ENCODE peak calls at places on chromosomes 2 and 18, in ten cellular contexts. One of them, this sample, is unnamed.

GRCh38 chr2:187915810-187916209 is 361.6 kb upstream of the TFPI start:
- DNase-seq in amniotic epithelial cell: no peak
- DNase-seq in EH: no peak
- DNase-seq in stimulated activated CD8-positive, alpha-beta memory T cell treated with anti-CD3 and anti-CD28 coated beads, Interleukin-7, amount 100 ng/mL, for 1 hour: no peak
- DNase-seq in stimulated activated CD4-positive, alpha-beta T cell treated with anti-CD3 and anti-CD28 coated beads, Interleukin-2, amount 100 ng/mL, for 4 hours: no peak
- DNase-seq in activated naive CD8-positive, alpha-beta T cell treated with anti-CD3 and anti-CD28 coated beads, Interleukin-2, amount 50 U/mL, for 16 hours: no peak
- DNase-seq in activated T-helper 1 cell treated with anti-CD3 and anti-CD28 coated beads, Interleukin-2, amount 50 U/mL, for 16 hours: no peak
- DNase-seq in GM10248: no peak
- DNase-seq in heart right ventricle: no peak
- DNase-seq in ACHN: no peak
- DNase-seq in this sample: no peak

GRCh38 chr2:120066708-120067547 is 54.1 kb downstream of the EPB41L5 start:
- DNase-seq in amniotic epithelial cell: peak; percentile 30
- DNase-seq in EH: peak; percentile 10
- DNase-seq in stimulated activated CD8-positive, alpha-beta memory T cell treated with anti-CD3 and anti-CD28 coated beads, Interleukin-7, amount 100 ng/mL, for 1 hour: no peak
- DNase-seq in stimulated activated CD4-positive, alpha-beta T cell treated with anti-CD3 and anti-CD28 coated beads, Interleukin-2, amount 100 ng/mL, for 4 hours: no peak
- DNase-seq in activated naive CD8-positive, alpha-beta T cell treated with anti-CD3 and anti-CD28 coated beads, Interleukin-2, amount 50 U/mL, for 16 hours: no peak
- DNase-seq in activated T-helper 1 cell treated with anti-CD3 and anti-CD28 coated beads, Interleukin-2, amount 50 U/mL, for 16 hours: no peak
- DNase-seq in GM10248: no peak
- DNase-seq in heart right ventricle: peak; percentile 12
- DNase-seq in ACHN: no peak
- DNase-seq in this sample: no peak

GRCh38 chr2:205683179-205683978 is 1.1 kb downstream of the NRP2 start:
- DNase-seq in amniotic epithelial cell: peak; percentile 88
- DNase-seq in EH: peak; percentile 82
- DNase-seq in stimulated activated CD8-positive, alpha-beta memory T cell treated with anti-CD3 and anti-CD28 coated beads, Interleukin-7, amount 100 ng/mL, for 1 hour: no peak
- DNase-seq in stimulated activated CD4-positive, alpha-beta T cell treated with anti-CD3 and anti-CD28 coated beads, Interleukin-2, amount 100 ng/mL, for 4 hours: no peak
- DNase-seq in activated naive CD8-positive, alpha-beta T cell treated with anti-CD3 and anti-CD28 coated beads, Interleukin-2, amount 50 U/mL, for 16 hours: no peak
- DNase-seq in activated T-helper 1 cell treated with anti-CD3 and anti-CD28 coated beads, Interleukin-2, amount 50 U/mL, for 16 hours: no peak
- DNase-seq in GM10248: no peak
- DNase-seq in heart right ventricle: no peak
- DNase-seq in ACHN: peak; percentile 46
- DNase-seq in this sample: peak; percentile 35

GRCh38 chr18:79366177-79367094 is 29.3 kb upstream of the NFATC1 start:
- DNase-seq in amniotic epithelial cell: peak; percentile 21
- DNase-seq in EH: peak; percentile 70
- DNase-seq in stimulated activated CD8-positive, alpha-beta memory T cell treated with anti-CD3 and anti-CD28 coated beads, Interleukin-7, amount 100 ng/mL, for 1 hour: no peak
- DNase-seq in stimulated activated CD4-positive, alpha-beta T cell treated with anti-CD3 and anti-CD28 coated beads, Interleukin-2, amount 100 ng/mL, for 4 hours: no peak
- DNase-seq in activated naive CD8-positive, alpha-beta T cell treated with anti-CD3 and anti-CD28 coated beads, Interleukin-2, amount 50 U/mL, for 16 hours: no peak
- DNase-seq in activated T-helper 1 cell treated with anti-CD3 and anti-CD28 coated beads, Interleukin-2, amount 50 U/mL, for 16 hours: no peak
- DNase-seq in GM10248: no peak
- DNase-seq in heart right ventricle: no peak
- DNase-seq in ACHN: no peak
- DNase-seq in this sample: no peak

GRCh38 chr18:55362303-55362702 is 225.7 kb downstream of the TCF4 start:
- DNase-seq in amniotic epithelial cell: no peak
- DNase-seq in EH: no peak
- DNase-seq in stimulated activated CD8-positive, alpha-beta memory T cell treated with anti-CD3 and anti-CD28 coated beads, Interleukin-7, amount 100 ng/mL, for 1 hour: no peak
- DNase-seq in stimulated activated CD4-positive, alpha-beta T cell treated with anti-CD3 and anti-CD28 coated beads, Interleukin-2, amount 100 ng/mL, for 4 hours: no peak
- DNase-seq in activated naive CD8-positive, alpha-beta T cell treated with anti-CD3 and anti-CD28 coated beads, Interleukin-2, amount 50 U/mL, for 16 hours: no peak
- DNase-seq in activated T-helper 1 cell treated with anti-CD3 and anti-CD28 coated beads, Interleukin-2, amount 50 U/mL, for 16 hours: no peak
- DNase-seq in GM10248: no peak
- DNase-seq in heart right ventricle: no peak
- DNase-seq in ACHN: no peak
- DNase-seq in this sample: no peak

GRCh38 chr2:176163655-176164021 is 6.5 kb downstream of the HOXD3 start:
- DNase-seq in amniotic epithelial cell: no peak
- DNase-seq in EH: no peak
- DNase-seq in stimulated activated CD8-positive, alpha-beta memory T cell treated with anti-CD3 and anti-CD28 coated beads, Interleukin-7, amount 100 ng/mL, for 1 hour: no peak
- DNase-seq in stimulated activated CD4-positive, alpha-beta T cell treated with anti-CD3 and anti-CD28 coated beads, Interleukin-2, amount 100 ng/mL, for 4 hours: no peak
- DNase-seq in activated naive CD8-positive, alpha-beta T cell treated with anti-CD3 and anti-CD28 coated beads, Interleukin-2, amount 50 U/mL, for 16 hours: no peak
- DNase-seq in activated T-helper 1 cell treated with anti-CD3 and anti-CD28 coated beads, Interleukin-2, amount 50 U/mL, for 16 hours: no peak
- DNase-seq in GM10248: no peak
- DNase-seq in heart right ventricle: no peak
- DNase-seq in ACHN: no peak
- DNase-seq in this sample: no peak

GRCh38 chr18:79465392-79465991 is 69.8 kb downstream of the NFATC1 start:
- DNase-seq in amniotic epithelial cell: peak; percentile 11
- DNase-seq in EH: no peak
- DNase-seq in stimulated activated CD8-positive, alpha-beta memory T cell treated with anti-CD3 and anti-CD28 coated beads, Interleukin-7, amount 100 ng/mL, for 1 hour: no peak
- DNase-seq in stimulated activated CD4-positive, alpha-beta T cell treated with anti-CD3 and anti-CD28 coated beads, Interleukin-2, amount 100 ng/mL, for 4 hours: no peak
- DNase-seq in activated naive CD8-positive, alpha-beta T cell treated with anti-CD3 and anti-CD28 coated beads, Interleukin-2, amount 50 U/mL, for 16 hours: no peak
- DNase-seq in activated T-helper 1 cell treated with anti-CD3 and anti-CD28 coated beads, Interleukin-2, amount 50 U/mL, for 16 hours: no peak
- DNase-seq in GM10248: peak; percentile 85
- DNase-seq in heart right ventricle: peak; percentile 35
- DNase-seq in ACHN: no peak
- DNase-seq in this sample: peak; percentile 38

GRCh38 chr2:239245872-239246701 is 154.7 kb downstream of the HDAC4 start:
- DNase-seq in amniotic epithelial cell: no peak
- DNase-seq in EH: no peak
- DNase-seq in stimulated activated CD8-positive, alpha-beta memory T cell treated with anti-CD3 and anti-CD28 coated beads, Interleukin-7, amount 100 ng/mL, for 1 hour: no peak
- DNase-seq in stimulated activated CD4-positive, alpha-beta T cell treated with anti-CD3 and anti-CD28 coated beads, Interleukin-2, amount 100 ng/mL, for 4 hours: no peak
- DNase-seq in activated naive CD8-positive, alpha-beta T cell treated with anti-CD3 and anti-CD28 coated beads, Interleukin-2, amount 50 U/mL, for 16 hours: no peak
- DNase-seq in activated T-helper 1 cell treated with anti-CD3 and anti-CD28 coated beads, Interleukin-2, amount 50 U/mL, for 16 hours: no peak
- DNase-seq in GM10248: no peak
- DNase-seq in heart right ventricle: no peak
- DNase-seq in ACHN: peak; percentile 64
- DNase-seq in this sample: no peak

GRCh38 chr2:36415623-36416022 is 60.0 kb downstream of the CRIM1 start:
- DNase-seq in amniotic epithelial cell: no peak
- DNase-seq in EH: no peak
- DNase-seq in stimulated activated CD8-positive, alpha-beta memory T cell treated with anti-CD3 and anti-CD28 coated beads, Interleukin-7, amount 100 ng/mL, for 1 hour: no peak
- DNase-seq in stimulated activated CD4-positive, alpha-beta T cell treated with anti-CD3 and anti-CD28 coated beads, Interleukin-2, amount 100 ng/mL, for 4 hours: no peak
- DNase-seq in activated naive CD8-positive, alpha-beta T cell treated with anti-CD3 and anti-CD28 coated beads, Interleukin-2, amount 50 U/mL, for 16 hours: no peak
- DNase-seq in activated T-helper 1 cell treated with anti-CD3 and anti-CD28 coated beads, Interleukin-2, amount 50 U/mL, for 16 hours: no peak
- DNase-seq in GM10248: no peak
- DNase-seq in heart right ventricle: no peak
- DNase-seq in ACHN: no peak
- DNase-seq in this sample: no peak

GRCh38 chr18:13386891-13387801 is 168.6 kb downstream of the LDLRAD4 start:
- DNase-seq in amniotic epithelial cell: no peak
- DNase-seq in EH: no peak
- DNase-seq in stimulated activated CD8-positive, alpha-beta memory T cell treated with anti-CD3 and anti-CD28 coated beads, Interleukin-7, amount 100 ng/mL, for 1 hour: no peak
- DNase-seq in stimulated activated CD4-positive, alpha-beta T cell treated with anti-CD3 and anti-CD28 coated beads, Interleukin-2, amount 100 ng/mL, for 4 hours: no peak
- DNase-seq in activated naive CD8-positive, alpha-beta T cell treated with anti-CD3 and anti-CD28 coated beads, Interleukin-2, amount 50 U/mL, for 16 hours: no peak
- DNase-seq in activated T-helper 1 cell treated with anti-CD3 and anti-CD28 coated beads, Interleukin-2, amount 50 U/mL, for 16 hours: no peak
- DNase-seq in GM10248: no peak
- DNase-seq in heart right ventricle: no peak
- DNase-seq in ACHN: no peak
- DNase-seq in this sample: no peak

GRCh38 chr2:233258211-233258610 is 6.7 kb downstream of the ATG16L1 start:
- DNase-seq in amniotic epithelial cell: no peak
- DNase-seq in EH: no peak
- DNase-seq in stimulated activated CD8-positive, alpha-beta memory T cell treated with anti-CD3 and anti-CD28 coated beads, Interleukin-7, amount 100 ng/mL, for 1 hour: no peak
- DNase-seq in stimulated activated CD4-positive, alpha-beta T cell treated with anti-CD3 and anti-CD28 coated beads, Interleukin-2, amount 100 ng/mL, for 4 hours: no peak
- DNase-seq in activated naive CD8-positive, alpha-beta T cell treated with anti-CD3 and anti-CD28 coated beads, Interleukin-2, amount 50 U/mL, for 16 hours: no peak
- DNase-seq in activated T-helper 1 cell treated with anti-CD3 and anti-CD28 coated beads, Interleukin-2, amount 50 U/mL, for 16 hours: no peak
- DNase-seq in GM10248: no peak
- DNase-seq in heart right ventricle: no peak
- DNase-seq in ACHN: no peak
- DNase-seq in this sample: no peak

GRCh38 chr2:217481577-217481976 is 521.2 kb downstream of the TNS1 start:
- DNase-seq in amniotic epithelial cell: no peak
- DNase-seq in EH: no peak
- DNase-seq in stimulated activated CD8-positive, alpha-beta memory T cell treated with anti-CD3 and anti-CD28 coated beads, Interleukin-7, amount 100 ng/mL, for 1 hour: no peak
- DNase-seq in stimulated activated CD4-positive, alpha-beta T cell treated with anti-CD3 and anti-CD28 coated beads, Interleukin-2, amount 100 ng/mL, for 4 hours: no peak
- DNase-seq in activated naive CD8-positive, alpha-beta T cell treated with anti-CD3 and anti-CD28 coated beads, Interleukin-2, amount 50 U/mL, for 16 hours: no peak
- DNase-seq in activated T-helper 1 cell treated with anti-CD3 and anti-CD28 coated beads, Interleukin-2, amount 50 U/mL, for 16 hours: no peak
- DNase-seq in GM10248: no peak
- DNase-seq in heart right ventricle: no peak
- DNase-seq in ACHN: no peak
- DNase-seq in this sample: no peak

GRCh38 chr2:233840520-233840919 is 13.8 kb downstream of the HJURP start:
- DNase-seq in amniotic epithelial cell: no peak
- DNase-seq in EH: no peak
- DNase-seq in stimulated activated CD8-positive, alpha-beta memory T cell treated with anti-CD3 and anti-CD28 coated beads, Interleukin-7, amount 100 ng/mL, for 1 hour: no peak
- DNase-seq in stimulated activated CD4-positive, alpha-beta T cell treated with anti-CD3 and anti-CD28 coated beads, Interleukin-2, amount 100 ng/mL, for 4 hours: no peak
- DNase-seq in activated naive CD8-positive, alpha-beta T cell treated with anti-CD3 and anti-CD28 coated beads, Interleukin-2, amount 50 U/mL, for 16 hours: no peak
- DNase-seq in activated T-helper 1 cell treated with anti-CD3 and anti-CD28 coated beads, Interleukin-2, amount 50 U/mL, for 16 hours: no peak
- DNase-seq in GM10248: no peak
- DNase-seq in heart right ventricle: no peak
- DNase-seq in ACHN: no peak
- DNase-seq in this sample: no peak

GRCh38 chr2:40420478-40420877 is 31.4 kb downstream of the SLC8A1 start:
- DNase-seq in amniotic epithelial cell: no peak
- DNase-seq in EH: no peak
- DNase-seq in stimulated activated CD8-positive, alpha-beta memory T cell treated with anti-CD3 and anti-CD28 coated beads, Interleukin-7, amount 100 ng/mL, for 1 hour: no peak
- DNase-seq in stimulated activated CD4-positive, alpha-beta T cell treated with anti-CD3 and anti-CD28 coated beads, Interleukin-2, amount 100 ng/mL, for 4 hours: no peak
- DNase-seq in activated naive CD8-positive, alpha-beta T cell treated with anti-CD3 and anti-CD28 coated beads, Interleukin-2, amount 50 U/mL, for 16 hours: no peak
- DNase-seq in activated T-helper 1 cell treated with anti-CD3 and anti-CD28 coated beads, Interleukin-2, amount 50 U/mL, for 16 hours: no peak
- DNase-seq in GM10248: no peak
- DNase-seq in heart right ventricle: no peak
- DNase-seq in ACHN: no peak
- DNase-seq in this sample: no peak

GRCh38 chr2:183063083-183063482 is 15.5 kb upstream of the DUSP19 start:
- DNase-seq in amniotic epithelial cell: peak; percentile 58
- DNase-seq in EH: peak; percentile 75
- DNase-seq in stimulated activated CD8-positive, alpha-beta memory T cell treated with anti-CD3 and anti-CD28 coated beads, Interleukin-7, amount 100 ng/mL, for 1 hour: no peak
- DNase-seq in stimulated activated CD4-positive, alpha-beta T cell treated with anti-CD3 and anti-CD28 coated beads, Interleukin-2, amount 100 ng/mL, for 4 hours: no peak
- DNase-seq in activated naive CD8-positive, alpha-beta T cell treated with anti-CD3 and anti-CD28 coated beads, Interleukin-2, amount 50 U/mL, for 16 hours: no peak
- DNase-seq in activated T-helper 1 cell treated with anti-CD3 and anti-CD28 coated beads, Interleukin-2, amount 50 U/mL, for 16 hours: no peak
- DNase-seq in GM10248: peak; percentile 56
- DNase-seq in heart right ventricle: no peak
- DNase-seq in ACHN: no peak
- DNase-seq in this sample: peak; percentile 7

GRCh38 chr2:232886632-232887031 is 16.6 kb downstream of the SNORC start:
- DNase-seq in amniotic epithelial cell: no peak
- DNase-seq in EH: no peak
- DNase-seq in stimulated activated CD8-positive, alpha-beta memory T cell treated with anti-CD3 and anti-CD28 coated beads, Interleukin-7, amount 100 ng/mL, for 1 hour: no peak
- DNase-seq in stimulated activated CD4-positive, alpha-beta T cell treated with anti-CD3 and anti-CD28 coated beads, Interleukin-2, amount 100 ng/mL, for 4 hours: no peak
- DNase-seq in activated naive CD8-positive, alpha-beta T cell treated with anti-CD3 and anti-CD28 coated beads, Interleukin-2, amount 50 U/mL, for 16 hours: no peak
- DNase-seq in activated T-helper 1 cell treated with anti-CD3 and anti-CD28 coated beads, Interleukin-2, amount 50 U/mL, for 16 hours: no peak
- DNase-seq in GM10248: no peak
- DNase-seq in heart right ventricle: no peak
- DNase-seq in ACHN: no peak
- DNase-seq in this sample: no peak

GRCh38 chr2:128306081-128306930 is 12.4 kb downstream of the HS6ST1 start:
- DNase-seq in amniotic epithelial cell: peak; percentile 99
- DNase-seq in EH: peak; percentile 99
- DNase-seq in stimulated activated CD8-positive, alpha-beta memory T cell treated with anti-CD3 and anti-CD28 coated beads, Interleukin-7, amount 100 ng/mL, for 1 hour: no peak
- DNase-seq in stimulated activated CD4-positive, alpha-beta T cell treated with anti-CD3 and anti-CD28 coated beads, Interleukin-2, amount 100 ng/mL, for 4 hours: no peak
- DNase-seq in activated naive CD8-positive, alpha-beta T cell treated with anti-CD3 and anti-CD28 coated beads, Interleukin-2, amount 50 U/mL, for 16 hours: no peak
- DNase-seq in activated T-helper 1 cell treated with anti-CD3 and anti-CD28 coated beads, Interleukin-2, amount 50 U/mL, for 16 hours: no peak
- DNase-seq in GM10248: no peak
- DNase-seq in heart right ventricle: peak; percentile 45
- DNase-seq in ACHN: no peak
- DNase-seq in this sample: no peak

This sample was measured in RPMI8226.